ENCODE peak calls at places on chromosome 22, in seven cellular contexts. One of them, this sample, is unnamed.

GRCh38 chr22:40509401-40510134 is 127.0 kb downstream of the MRTFA start:
- DNase-seq in astrocyte of the spinal cord: peak
- DNase-seq in astrocyte: peak
- DNase-seq in epithelial cell of esophagus: peak
- DNase-seq in IMR-90: peak
- DNase-seq in left ventricle myocardium inferior: peak
- DNase-seq in cardiac muscle cell: no peak
- DNase-seq in this sample: peak

GRCh38 chr22:23305321-23305910 is 125.1 kb downstream of the BCR start:
- DNase-seq in astrocyte of the spinal cord: peak
- DNase-seq in astrocyte: peak
- DNase-seq in epithelial cell of esophagus: peak
- DNase-seq in IMR-90: peak
- DNase-seq in left ventricle myocardium inferior: no peak
- DNase-seq in cardiac muscle cell: no peak
- DNase-seq in this sample: peak

GRCh38 chr22:48751539-48752437 is 1075.9 kb downstream of the BRD1 start:
- DNase-seq in astrocyte of the spinal cord: no peak
- DNase-seq in astrocyte: no peak
- DNase-seq in epithelial cell of esophagus: no peak
- DNase-seq in IMR-90: no peak
- DNase-seq in left ventricle myocardium inferior: no peak
- DNase-seq in cardiac muscle cell: no peak
- DNase-seq in this sample: peak

GRCh38 chr22:29299136-29299900 is 7.1 kb upstream of the GAS2L1 start:
- DNase-seq in astrocyte of the spinal cord: no peak
- DNase-seq in astrocyte: no peak
- DNase-seq in epithelial cell of esophagus: no peak
- DNase-seq in IMR-90: no peak
- DNase-seq in left ventricle myocardium inferior: no peak
- DNase-seq in cardiac muscle cell: no peak
- DNase-seq in this sample: no peak

GRCh38 chr22:20550851-20551744 is 43.7 kb downstream of the MED15 start:
- DNase-seq in astrocyte of the spinal cord: peak
- DNase-seq in astrocyte: peak
- DNase-seq in epithelial cell of esophagus: peak
- DNase-seq in IMR-90: peak
- DNase-seq in left ventricle myocardium inferior: no peak
- DNase-seq in cardiac muscle cell: peak
- DNase-seq in this sample: peak

GRCh38 chr22:23820748-23821211 is 18.0 kb downstream of the DERL3 start:
- DNase-seq in astrocyte of the spinal cord: no peak
- DNase-seq in astrocyte: no peak
- DNase-seq in epithelial cell of esophagus: no peak
- DNase-seq in IMR-90: no peak
- DNase-seq in left ventricle myocardium inferior: no peak
- DNase-seq in cardiac muscle cell: no peak
- DNase-seq in this sample: no peak

GRCh38 chr22:39148727-39149535 is 3.5 kb downstream of the CBX7 start:
- DNase-seq in astrocyte of the spinal cord: no peak
- DNase-seq in astrocyte: no peak
- DNase-seq in epithelial cell of esophagus: no peak
- DNase-seq in IMR-90: no peak
- DNase-seq in left ventricle myocardium inferior: peak
- DNase-seq in cardiac muscle cell: no peak
- DNase-seq in this sample: peak

GRCh38 chr22:20380486-20380885 is 13.5 kb upstream of the ZNF74 start:
- DNase-seq in astrocyte of the spinal cord: no peak
- DNase-seq in astrocyte: no peak
- DNase-seq in epithelial cell of esophagus: peak
- DNase-seq in IMR-90: no peak
- DNase-seq in left ventricle myocardium inferior: no peak
- DNase-seq in cardiac muscle cell: no peak
- DNase-seq in this sample: no peak

GRCh38 chr22:35996596-35996995 is 32.0 kb downstream of the RBFOX2 start:
- DNase-seq in astrocyte of the spinal cord: no peak
- DNase-seq in astrocyte: no peak
- DNase-seq in epithelial cell of esophagus: no peak
- DNase-seq in IMR-90: no peak
- DNase-seq in left ventricle myocardium inferior: no peak
- DNase-seq in cardiac muscle cell: no peak
- DNase-seq in this sample: no peak

GRCh38 chr22:39496131-39496838 is 5.8 kb upstream of the MIEF1 start:
- DNase-seq in astrocyte of the spinal cord: peak
- DNase-seq in astrocyte: peak
- DNase-seq in epithelial cell of esophagus: peak
- DNase-seq in IMR-90: peak
- DNase-seq in left ventricle myocardium inferior: peak
- DNase-seq in cardiac muscle cell: peak
- DNase-seq in this sample: peak

GRCh38 chr22:23553438-23553837 is 26.7 kb downstream of the IGLL1 start:
- DNase-seq in astrocyte of the spinal cord: no peak
- DNase-seq in astrocyte: no peak
- DNase-seq in epithelial cell of esophagus: no peak
- DNase-seq in IMR-90: no peak
- DNase-seq in left ventricle myocardium inferior: no peak
- DNase-seq in cardiac muscle cell: no peak
- DNase-seq in this sample: no peak

DNA sequence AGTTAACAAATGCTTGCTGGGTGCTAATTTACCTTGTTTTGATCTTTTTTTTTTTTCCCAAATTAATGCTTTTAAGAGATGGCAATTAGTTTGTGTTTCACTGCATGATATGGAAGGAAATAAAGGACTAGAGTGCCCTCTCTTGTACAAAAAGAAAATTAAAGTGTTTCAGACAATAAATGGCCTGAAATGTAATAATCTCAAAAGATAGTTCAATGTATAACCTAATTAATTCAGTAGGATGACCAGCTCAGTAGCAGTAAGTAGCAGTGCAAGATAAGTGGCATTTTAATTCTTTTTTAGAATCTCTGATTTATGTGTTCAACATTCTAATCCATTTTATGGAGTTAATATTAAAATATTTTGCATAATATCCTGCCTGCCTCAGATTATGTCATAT is 39.9 kb upstream of the MYO18B start:
- DNase-seq in astrocyte of the spinal cord: peak
- DNase-seq in astrocyte: peak
- DNase-seq in epithelial cell of esophagus: peak
- DNase-seq in IMR-90: peak
- DNase-seq in left ventricle myocardium inferior: no peak
- DNase-seq in cardiac muscle cell: no peak
- DNase-seq in this sample: no peak
- TF ChIP-seq CTCF in astrocyte of the spinal cord: peak
- TF ChIP-seq CTCF in astrocyte: peak
- TF ChIP-seq CTCF in epithelial cell of esophagus: peak
- TF ChIP-seq CTCF in IMR-90: peak
- TF ChIP-seq CTCF in left ventricle myocardium inferior: peak
- TF ChIP-seq CTCF in cardiac muscle cell: peak
- TF ChIP-seq CTCF in this sample: no peak

DNA sequence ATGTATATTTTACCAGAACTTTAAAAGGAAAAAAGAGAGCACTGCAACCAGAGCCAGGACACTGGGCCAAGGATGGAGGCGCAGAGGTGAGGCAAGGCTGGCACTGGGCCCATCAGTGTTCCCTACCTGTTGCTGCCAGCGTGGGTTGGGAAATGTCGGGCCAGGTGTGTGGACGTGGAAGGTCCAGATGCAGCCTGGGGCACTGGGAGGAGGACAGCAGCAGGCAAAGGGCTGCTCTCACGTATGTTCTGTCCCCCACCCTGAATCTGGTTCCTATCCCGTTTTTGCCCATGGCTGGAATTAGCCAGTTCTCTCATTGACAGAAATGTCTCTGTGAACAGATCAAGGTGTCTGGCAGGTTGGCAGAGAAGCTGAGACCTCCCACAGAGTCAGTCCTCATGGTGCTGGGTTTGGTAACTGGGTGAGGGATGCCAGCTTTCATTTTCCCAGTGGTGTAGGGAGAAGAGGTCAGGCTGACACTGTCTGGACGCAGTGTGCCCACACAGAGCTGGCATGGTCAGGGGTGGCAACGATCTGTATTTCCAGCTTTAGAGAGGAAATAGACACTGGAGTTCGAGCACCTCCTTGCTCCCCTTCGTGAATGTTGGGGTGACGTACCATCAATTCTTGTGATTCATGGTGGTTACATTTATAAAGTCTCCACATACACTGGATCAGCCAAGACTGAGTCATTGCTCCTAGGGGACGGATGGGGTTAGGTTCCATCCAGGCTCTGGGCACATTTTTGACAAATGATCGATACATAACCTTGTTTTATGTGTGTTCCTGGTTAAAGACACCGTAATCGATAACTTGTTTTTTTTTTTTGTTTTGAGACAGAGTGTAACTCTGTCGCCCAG is 4.3 kb upstream of the PNPLA3 start:
- DNase-seq in astrocyte of the spinal cord: peak
- DNase-seq in astrocyte: peak
- DNase-seq in epithelial cell of esophagus: peak
- DNase-seq in IMR-90: peak
- DNase-seq in left ventricle myocardium inferior: no peak
- DNase-seq in cardiac muscle cell: no peak
- DNase-seq in this sample: no peak
- H3K4me3 ChIP-seq in astrocyte of the spinal cord: no peak
- H3K4me3 ChIP-seq in astrocyte: no peak
- H3K4me3 ChIP-seq in epithelial cell of esophagus: no peak
- H3K4me3 ChIP-seq in IMR-90: no peak
- H3K4me3 ChIP-seq in left ventricle myocardium inferior: no peak
- H3K4me3 ChIP-seq in cardiac muscle cell: no peak
- H3K4me3 ChIP-seq in this sample: no peak

DNA sequence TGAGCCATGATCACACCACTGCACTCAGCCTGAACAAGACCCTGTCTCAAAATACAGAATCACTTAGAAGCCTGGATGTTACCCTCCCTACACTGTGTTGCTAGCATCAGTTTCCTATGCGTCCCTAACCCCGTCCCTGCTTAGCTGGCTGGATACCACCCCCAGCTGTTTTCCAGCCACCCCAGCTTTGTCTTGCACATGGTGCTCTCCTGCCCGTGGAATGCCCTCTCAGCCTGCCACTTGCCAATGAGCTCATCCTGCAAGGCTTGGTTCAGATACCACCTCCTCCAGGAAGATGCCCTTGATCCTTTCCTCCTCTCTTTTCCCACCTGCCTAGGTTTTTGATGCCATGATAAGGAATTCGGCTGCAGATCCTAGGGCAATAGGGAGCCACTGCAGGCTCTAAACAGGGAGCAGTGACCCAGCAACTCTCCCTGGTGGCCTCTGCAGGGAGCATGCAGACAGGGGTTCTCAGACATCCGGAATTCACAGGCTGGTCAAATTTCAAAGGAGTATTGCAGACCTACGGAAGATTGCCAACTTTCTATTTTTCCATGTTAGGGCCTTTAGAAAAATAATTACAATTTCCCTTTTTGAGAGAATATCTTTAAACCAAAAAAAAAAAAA is 52.7 kb upstream of the WNT7B start:
- DNase-seq in astrocyte of the spinal cord: no peak
- DNase-seq in astrocyte: no peak
- DNase-seq in epithelial cell of esophagus: no peak
- DNase-seq in IMR-90: no peak
- DNase-seq in left ventricle myocardium inferior: peak
- DNase-seq in cardiac muscle cell: no peak
- DNase-seq in this sample: no peak
- TF ChIP-seq CTCF in astrocyte of the spinal cord: no peak
- TF ChIP-seq CTCF in astrocyte: no peak
- TF ChIP-seq CTCF in epithelial cell of esophagus: no peak
- TF ChIP-seq CTCF in IMR-90: no peak
- TF ChIP-seq CTCF in left ventricle myocardium inferior: no peak
- TF ChIP-seq CTCF in cardiac muscle cell: no peak
- TF ChIP-seq CTCF in this sample: no peak

DNA sequence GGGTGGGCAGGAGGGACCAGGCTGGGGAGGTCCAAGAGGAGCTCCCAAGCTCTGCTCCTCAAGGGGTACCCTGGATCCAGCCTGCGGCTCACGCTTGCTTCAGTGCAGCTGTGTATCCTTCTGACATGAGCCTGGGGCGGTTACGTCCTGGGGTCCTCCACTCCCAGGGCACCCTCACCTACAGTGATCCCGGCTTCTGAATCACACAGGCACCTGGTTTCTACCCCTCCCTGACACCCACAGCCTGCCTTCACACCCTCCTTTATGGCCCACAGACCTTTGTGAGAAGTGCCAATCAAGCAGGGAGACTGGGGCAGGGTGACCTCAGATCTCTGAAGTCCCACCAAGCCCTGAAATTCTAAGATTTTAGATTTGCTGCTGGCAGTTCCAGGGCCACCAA is 1.5 kb downstream of the MPST start:
- DNase-seq in astrocyte of the spinal cord: no peak
- DNase-seq in astrocyte: no peak
- DNase-seq in epithelial cell of esophagus: no peak
- DNase-seq in IMR-90: no peak
- DNase-seq in left ventricle myocardium inferior: no peak
- DNase-seq in cardiac muscle cell: no peak
- DNase-seq in this sample: no peak
- H3K4me3 ChIP-seq in astrocyte of the spinal cord: no peak
- H3K4me3 ChIP-seq in astrocyte: no peak
- H3K4me3 ChIP-seq in epithelial cell of esophagus: no peak
- H3K4me3 ChIP-seq in IMR-90: no peak
- H3K4me3 ChIP-seq in left ventricle myocardium inferior: peak
- H3K4me3 ChIP-seq in cardiac muscle cell: no peak
- H3K4me3 ChIP-seq in this sample: no peak

GRCh38 chr22:19127329-19128008 is 3.6 kb upstream of the TSSK2 start:
- DNase-seq in astrocyte of the spinal cord: no peak
- DNase-seq in astrocyte: no peak
- DNase-seq in epithelial cell of esophagus: peak
- DNase-seq in IMR-90: no peak
- DNase-seq in left ventricle myocardium inferior: no peak
- DNase-seq in cardiac muscle cell: no peak
- DNase-seq in this sample: no peak
- TF ChIP-seq CTCF in astrocyte of the spinal cord: no peak
- TF ChIP-seq CTCF in astrocyte: no peak
- TF ChIP-seq CTCF in epithelial cell of esophagus: no peak
- TF ChIP-seq CTCF in IMR-90: no peak
- TF ChIP-seq CTCF in left ventricle myocardium inferior: no peak
- TF ChIP-seq CTCF in cardiac muscle cell: no peak
- TF ChIP-seq CTCF in this sample: no peak